ENCODE peak calls at places on chromosomes 11 and 22, in seven cellular contexts. M is hepatocyte, I is OCI-LY7, B is foreskin fibroblast, T is neuronal stem cell, W is tibial artery, Q is right lobe of liver. D is an unnamed sample.

GRCh38 chr11:14894657-14895598 is 2.9 kb upstream of the CYP2R1 start:
- DNase-seq in M (peak; percentile 18), I (peak; percentile 66), B (peak; percentile 45), T (no peak), W (peak; percentile 67), Q (peak; percentile 54), D (peak; percentile 30)

GRCh38 chr11:86459682-86460460 is 85.2 kb downstream of the CCDC81 start:
- DNase-seq in M (peak; percentile 39), I (no peak), B (peak; percentile 85), T (no peak), W (peak; percentile 45), Q (peak; percentile 59), D (peak; percentile 45)

GRCh38 chr11:115521874-115522273 is 17.7 kb upstream of the CADM1 start:
- DNase-seq in M (no peak), I (no peak), B (no peak), T (no peak), W (no peak), Q (no peak), D (no peak)

GRCh38 chr11:112279901-112280267 is 19.2 kb upstream of the PLET1 start:
- DNase-seq in M (peak; percentile 79), I (peak; percentile 74), B (no peak), T (peak; percentile 54), W (peak; percentile 51), Q (peak; percentile 75), D (peak; percentile 70)

GRCh38 chr11:130623909-130624668 is 175.6 kb downstream of the ADAMTS15 start:
- DNase-seq in M (peak; percentile 44), I (no peak), B (no peak), T (no peak), W (no peak), Q (no peak), D (no peak)

GRCh38 chr11:44818110-44818509 is 91.3 kb downstream of the TSPAN18 start:
- DNase-seq in M (no peak), I (no peak), B (no peak), T (no peak), W (no peak), Q (no peak), D (no peak)

GRCh38 chr11:72954860-72955259 is 140.6 kb downstream of the ATG16L2 start:
- DNase-seq in M (no peak), I (no peak), B (no peak), T (no peak), W (no peak), Q (no peak), D (no peak)

GRCh38 chr11:115965754-115966504 is 461.7 kb upstream of the CADM1 start:
- DNase-seq in M (no peak), I (no peak), B (no peak), T (no peak), W (no peak), Q (no peak), D (no peak)

GRCh38 chr11:111336582-111337256 is 38.4 kb downstream of the POU2AF3 start:
- DNase-seq in M (peak; percentile 62), I (no peak), B (peak; percentile 62), T (no peak), W (no peak), Q (no peak), D (no peak)

GRCh38 chr11:1573077-1573846 is 1.2 kb upstream of the DUSP8 start:
- DNase-seq in M (no peak), I (no peak), B (no peak), T (no peak), W (peak; percentile 21), Q (peak; percentile 36), D (no peak)

GRCh38 chr22:48278620-48279464 is 1516.4 kb downstream of the TBC1D22A start:
- DNase-seq in M (no peak), I (no peak), B (no peak), T (no peak), W (no peak), Q (no peak), D (no peak)

GRCh38 chr11:94602430-94603372 is 35.5 kb downstream of the PIWIL4 start:
- DNase-seq in M (peak; percentile 77), I (peak; percentile 75), B (no peak), T (peak; percentile 23), W (peak; percentile 59), Q (peak; percentile 80), D (peak; percentile 40)

GRCh38 chr22:49933236-49933921 is 14.9 kb downstream of the CRELD2 start:
- DNase-seq in M (peak; percentile 34), I (no peak), B (no peak), T (no peak), W (peak; percentile 68), Q (peak; percentile 44), D (peak; percentile 82)
- H3K4me3 ChIP-seq in M (no peak overlapping the region), I (peak overlapping the region; percentile 77), B (no peak overlapping the region), T (no peak overlapping the region), W (no peak overlapping the region), Q (no peak overlapping the region), D (peak overlapping the region; percentile 67)

GRCh38 chr11:65540290-65541092 is 15.6 kb downstream of the SCYL1 start:
- DNase-seq in M (peak; percentile 94), I (peak; percentile 92), B (peak; percentile 88), T (peak; percentile 84), W (peak; percentile 88), Q (peak; percentile 95), D (peak; percentile 93)
- H3K4me3 ChIP-seq in M (peak overlapping the region; percentile 28), I (peak overlapping the region; percentile 71), B (peak overlapping the region; percentile 38), T (no peak overlapping the region), W (peak overlapping the region; percentile 58), Q (peak overlapping the region; percentile 46), D (peak overlapping the region; percentile 65)

GRCh38 chr11:35260342-35260985 is 121.5 kb downstream of the CD44 start:
- DNase-seq in M (peak; percentile 25), I (no peak), B (peak; percentile 69), T (no peak), W (no peak), Q (no peak), D (no peak)
- H3K4me3 ChIP-seq in M (no peak overlapping the region), I (no peak overlapping the region), B (no peak overlapping the region), T (no peak overlapping the region), W (peak overlapping the region; percentile 7), Q (no peak overlapping the region), D (no peak overlapping the region)

DNA sequence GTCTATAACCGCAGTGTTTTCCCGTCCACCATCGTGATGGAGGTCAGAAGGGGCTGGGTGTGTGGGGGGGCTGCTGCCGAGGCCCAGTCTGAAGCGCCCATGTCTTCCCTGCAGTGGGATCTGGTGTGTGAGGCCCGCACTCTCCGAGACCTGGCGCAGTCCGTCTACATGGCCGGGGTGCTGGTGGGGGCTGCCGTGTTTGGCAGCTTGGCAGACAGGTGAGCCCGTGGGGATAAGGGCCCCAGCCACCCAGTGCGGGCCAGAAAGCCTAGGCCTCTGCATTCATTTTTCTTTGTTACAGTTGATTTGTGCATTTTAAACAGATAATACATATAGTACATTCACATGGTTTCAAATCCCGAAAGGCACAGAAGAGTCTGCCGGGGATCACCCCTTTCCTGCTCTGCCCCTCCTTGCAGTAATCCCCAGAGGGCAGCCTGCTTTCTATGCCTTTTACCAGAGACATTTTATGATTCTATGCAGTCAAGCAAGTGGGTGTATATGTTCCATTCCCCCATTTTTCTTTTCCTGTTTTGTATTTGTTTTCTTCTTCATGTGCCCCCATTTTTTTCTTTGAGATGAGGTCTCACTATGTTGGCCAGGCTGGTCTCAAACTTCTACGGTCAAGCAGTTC is 32.6 kb downstream of the CAPN1 start:
- DNase-seq in M (no peak), I (no peak), B (no peak), T (no peak), W (no peak), Q (no peak), D (no peak)
- H3K4me3 ChIP-seq in M (no peak overlapping the region), I (no peak overlapping the region), B (no peak overlapping the region), T (no peak overlapping the region), W (no peak overlapping the region), Q (no peak overlapping the region), D (no peak overlapping the region)

GRCh38 chr11:77191429-77191822 is 63.4 kb downstream of the MYO7A start:
- DNase-seq in M (no peak), I (no peak), B (no peak), T (no peak), W (no peak), Q (no peak), D (no peak)
- H3K4me3 ChIP-seq in M (no peak overlapping the region), I (no peak overlapping the region), B (no peak overlapping the region), T (no peak overlapping the region), W (no peak overlapping the region), Q (no peak overlapping the region), D (no peak overlapping the region)

GRCh38 chr11:118659314-118659939 is 20.0 kb downstream of the TREH start:
- DNase-seq in M (peak; percentile 95), I (peak; percentile 89), B (peak; percentile 71), T (peak; percentile 85), W (peak; percentile 94), Q (peak; percentile 86), D (peak; percentile 92)
- H3K4me3 ChIP-seq in M (no peak overlapping the region), I (no peak overlapping the region), B (no peak overlapping the region), T (no peak overlapping the region), W (no peak overlapping the region), Q (no peak overlapping the region), D (peak overlapping the region; percentile 16)

D was measured in left ventricle myocardium inferior.